ENCODE peak calls at places on chromosome 18, in four cellular contexts. H is progenitor cell of endocrine pancreas, P is GM06990, B is cardiac muscle cell. N is an unnamed sample.

GRCh38 chr18:3062798-3063563 is 50.0 kb upstream of the LPIN2 start:
- DNase-seq in H (no peak), P (no peak), B (peak), N (no peak)

GRCh38 chr18:46425511-46425910 is 231.5 kb downstream of the LOXHD1 start:
- DNase-seq in H (no peak), P (no peak), B (no peak), N (no peak)

GRCh38 chr18:48792141-48792540 is 158.6 kb downstream of the SMAD7 start:
- DNase-seq in H (no peak), P (no peak), B (no peak), N (peak)

GRCh38 chr18:33560686-33561370 is 17.2 kb upstream of the ASXL3 start:
- DNase-seq in H (no peak), P (no peak), B (peak), N (no peak)

GRCh38 chr18:26963292-26963691 is 97.8 kb upstream of the AQP4 start:
- DNase-seq in H (no peak), P (no peak), B (peak), N (no peak)

GRCh38 chr18:59484796-59485328 is 125.8 kb upstream of the LMAN1 start:
- DNase-seq in H (no peak), P (no peak), B (peak), N (no peak)

GRCh38 chr18:48659188-48660009 is 120.6 kb downstream of the CTIF start:
- DNase-seq in H (no peak), P (no peak), B (no peak), N (no peak)

GRCh38 chr18:62183578-62184195 is 3.2 kb downstream of the PIGN start:
- DNase-seq in H (no peak), P (no peak), B (peak), N (no peak)

GRCh38 chr18:49915352-49915751 is 102.0 kb upstream of the ACAA2 start:
- DNase-seq in H (no peak), P (no peak), B (no peak), N (no peak)

GRCh38 chr18:57925706-57926105 is 118.3 kb upstream of the NEDD4L start:
- DNase-seq in H (no peak), P (no peak), B (peak), N (no peak)

GRCh38 chr18:38545071-38545470 is 979.5 kb upstream of the CELF4 start:
- DNase-seq in H (no peak), P (no peak), B (peak), N (no peak)

GRCh38 chr18:79375441-79375840 is 20.3 kb upstream of the NFATC1 start:
- DNase-seq in H (no peak), P (no peak), B (no peak), N (no peak)

GRCh38 chr18:74496508-74497307 is 545 bp downstream of the CNDP2 start:
- DNase-seq in H (peak), P (no peak), B (peak), N (no peak)
- TF ChIP-seq CTCF in H (peak), P (peak), B (peak), N (no peak)

DNA sequence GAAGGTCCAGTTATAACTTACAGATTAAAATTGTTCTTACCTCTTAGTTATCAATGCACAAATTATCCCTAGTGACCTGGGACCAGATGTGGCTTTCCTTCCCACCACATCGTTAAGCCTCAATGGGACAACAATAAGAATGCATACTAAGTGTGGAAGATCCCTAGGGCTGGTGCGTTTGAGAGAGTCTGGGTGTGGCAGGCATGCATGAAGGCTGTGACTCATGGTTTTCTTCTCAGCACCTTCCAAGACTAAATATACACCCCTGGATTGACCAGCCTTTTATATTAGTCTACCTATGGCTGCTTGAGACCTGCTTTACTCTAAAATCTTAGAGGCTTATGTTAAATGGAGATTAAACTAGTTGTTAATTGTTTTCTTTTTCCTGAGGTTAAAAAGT is 261.7 kb upstream of the SLC14A2 start:
- DNase-seq in H (no peak), P (no peak), B (no peak), N (no peak)
- TF ChIP-seq CTCF in H (no peak), P (no peak), B (no peak), N (no peak)

GRCh38 chr18:8426401-8426800 is 182.8 kb upstream of the RAB12 start:
- DNase-seq in H (no peak), P (no peak), B (no peak), N (no peak)
- TF ChIP-seq CTCF in H (peak), P (peak), B (peak), N (no peak)

GRCh38 chr18:75728621-75729020 is 301.1 kb upstream of the SMIM21 start:
- DNase-seq in H (no peak), P (no peak), B (no peak), N (no peak)

GRCh38 chr18:75730249-75730648 is 302.7 kb upstream of the SMIM21 start:
- DNase-seq in H (no peak), P (no peak), B (no peak), N (no peak)

DNA sequence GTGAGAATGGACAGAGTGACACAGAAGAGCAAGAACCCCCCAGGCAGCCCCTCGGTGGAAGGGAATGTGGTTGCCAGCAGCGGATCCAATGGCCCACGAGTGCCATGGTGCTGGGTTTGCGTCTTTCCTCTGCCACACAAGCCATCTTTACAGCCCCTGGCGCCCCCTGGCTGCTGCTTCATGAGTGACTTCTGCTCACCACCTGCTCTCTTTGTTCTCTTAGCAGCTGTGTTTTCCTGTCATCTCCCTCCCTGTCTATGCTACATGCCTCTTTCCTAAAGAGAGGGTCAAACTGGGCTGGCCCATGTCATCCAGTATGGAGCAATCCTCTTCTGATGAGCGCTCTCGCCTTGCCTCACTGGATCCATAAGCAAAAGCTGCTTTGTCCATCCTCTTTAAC is 300.0 kb upstream of the SMIM21 start:
- DNase-seq in H (peak), P (no peak), B (peak), N (no peak)
- TF ChIP-seq CTCF in H (peak), P (peak), B (peak), N (peak)

DNA sequence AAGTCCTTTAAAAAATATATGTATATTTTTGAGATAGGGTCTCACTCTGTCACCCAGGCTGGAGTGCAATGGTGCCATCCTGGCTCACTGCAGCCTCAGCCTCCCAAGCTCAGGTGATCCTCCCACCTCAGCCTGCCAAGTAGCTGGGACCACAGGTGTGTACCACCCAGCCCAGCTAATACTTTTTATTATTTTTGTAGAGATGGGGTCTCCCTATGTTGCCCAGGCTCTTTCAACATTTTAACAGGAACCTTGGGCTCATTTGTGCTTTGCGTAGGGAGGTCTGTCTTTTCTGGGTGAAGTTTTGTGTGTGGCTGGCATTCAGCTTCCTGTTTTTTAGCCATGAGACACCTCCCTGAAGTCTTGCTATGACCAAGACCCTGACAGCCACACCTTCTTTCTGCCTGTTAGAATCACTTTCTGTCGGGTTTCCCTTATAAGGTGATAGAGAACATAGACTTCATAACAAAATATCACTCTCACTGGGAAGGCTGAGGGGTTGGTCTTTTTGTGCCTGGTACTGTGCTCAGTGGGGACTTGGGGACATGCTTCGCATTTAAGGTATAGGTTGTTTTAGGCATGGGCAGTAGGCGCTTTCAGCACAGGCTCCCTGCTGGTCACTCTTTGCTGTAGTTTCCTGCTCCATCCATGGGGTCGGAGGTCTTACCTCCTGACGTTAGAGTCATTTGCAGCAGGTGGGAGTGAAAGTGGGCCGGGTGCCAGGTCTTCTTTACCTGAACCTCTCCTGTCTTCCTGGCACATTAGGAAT is 3.4 kb downstream of the RAB31 start:
- DNase-seq in H (no peak), P (peak), B (no peak), N (no peak)
- TF ChIP-seq CTCF in H (no peak), P (no peak), B (no peak), N (no peak)

GRCh38 chr18:1483386-1483785 is 578.7 kb downstream of the ADCYAP1 start:
- DNase-seq in H (no peak), P (no peak), B (peak), N (no peak)

GRCh38 chr18:1487457-1487856 is 582.8 kb downstream of the ADCYAP1 start:
- DNase-seq in H (no peak), P (no peak), B (no peak), N (no peak)

GRCh38 chr18:1488957-1489356 is 584.3 kb downstream of the ADCYAP1 start:
- DNase-seq in H (no peak), P (no peak), B (no peak), N (no peak)

DNA sequence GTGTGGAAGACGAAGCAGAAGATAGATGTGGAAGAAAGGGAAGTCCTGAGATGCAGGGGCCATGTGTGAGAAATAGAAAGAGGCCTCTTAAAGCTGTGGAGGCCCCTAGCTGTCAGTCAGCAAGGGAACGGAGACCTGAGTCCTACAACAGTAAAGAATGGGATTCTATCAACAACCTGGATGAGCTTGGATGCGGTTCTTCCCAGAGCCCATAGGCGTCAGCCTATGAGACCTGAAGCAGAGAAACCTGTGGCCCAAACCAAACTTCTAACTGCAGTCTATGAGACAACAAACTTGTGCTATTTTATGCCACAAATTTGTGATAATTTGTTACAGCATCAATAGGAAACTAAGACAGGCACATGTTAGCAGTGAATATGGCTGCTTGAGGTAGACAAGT is 583.7 kb downstream of the ADCYAP1 start:
- DNase-seq in H (no peak), P (no peak), B (no peak), N (no peak)
- TF ChIP-seq CTCF in H (no peak), P (no peak), B (no peak), N (no peak)

DNA sequence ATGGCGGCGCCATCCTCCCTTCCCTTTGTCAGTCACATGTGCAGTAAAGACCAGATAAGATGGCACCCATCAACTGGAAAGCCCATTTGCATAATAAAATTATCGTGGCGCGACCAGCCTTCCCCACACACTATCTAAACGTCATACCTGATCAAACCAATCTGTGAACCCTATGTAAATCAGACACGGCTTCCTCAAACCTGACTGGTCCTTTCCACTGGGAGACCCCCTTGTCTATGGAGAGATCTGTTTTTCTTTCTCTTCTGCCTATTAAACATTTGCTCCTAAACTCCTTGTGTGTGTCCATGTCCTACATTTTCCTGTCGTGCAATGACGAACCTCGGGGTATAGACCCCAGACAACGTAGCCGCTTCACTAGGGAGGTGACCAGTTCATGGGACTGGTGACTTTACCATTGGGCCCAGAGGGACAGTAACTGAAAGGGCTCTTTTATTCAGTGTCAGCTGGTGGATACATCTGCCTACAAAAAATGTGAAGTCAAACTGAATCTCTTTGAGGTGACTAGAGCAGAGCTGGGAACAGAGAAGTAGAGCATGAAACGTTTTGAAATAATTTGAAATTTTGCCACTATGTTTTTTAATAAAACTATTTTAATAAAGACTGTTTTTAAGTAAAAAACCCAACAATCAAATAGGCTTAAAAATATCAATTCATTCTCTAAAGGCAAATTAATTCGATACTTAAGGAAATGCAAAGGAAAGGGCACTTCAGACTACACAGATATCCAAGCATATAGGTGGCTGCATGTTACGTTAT is 87.5 kb downstream of the SOCS6 start:
- DNase-seq in H (no peak), P (no peak), B (no peak), N (no peak)
- TF ChIP-seq CTCF in H (no peak), P (no peak), B (no peak), N (no peak)

DNA sequence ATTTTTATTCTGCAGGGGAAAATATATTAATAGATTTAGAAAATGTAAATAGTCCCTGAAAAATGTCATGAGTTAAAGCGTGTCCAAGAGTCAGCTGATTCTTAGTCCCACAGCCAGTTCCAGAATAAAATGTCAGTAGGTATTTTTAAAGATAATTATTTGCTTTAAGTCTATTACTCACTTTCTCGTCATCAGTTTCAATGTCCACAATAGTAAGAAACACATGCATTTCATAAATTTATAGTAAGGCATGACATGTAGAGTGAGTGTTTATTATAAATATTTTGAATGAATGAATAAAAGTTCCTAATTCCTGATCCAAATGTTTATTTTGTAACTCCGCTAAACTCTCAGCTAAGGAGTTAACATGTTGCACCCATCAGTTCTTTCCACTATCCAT is 1044.0 kb upstream of the PIK3C3 start:
- DNase-seq in H (no peak), P (no peak), B (no peak), N (no peak)
- TF ChIP-seq CTCF in H (no peak), P (no peak), B (no peak), N (no peak)

GRCh38 chr18:23617412-23618009 is 31.2 kb upstream of the NPC1 start:
- DNase-seq in H (no peak), P (peak), B (no peak), N (no peak)

GRCh38 chr18:23619388-23619873 is 33.1 kb upstream of the NPC1 start:
- DNase-seq in H (peak), P (peak), B (peak), N (no peak)

GRCh38 chr18:23616258-23616657 is 30.0 kb upstream of the NPC1 start:
- DNase-seq in H (no peak), P (no peak), B (no peak), N (no peak)

GRCh38 chr18:23614891-23615290 is 28.6 kb upstream of the NPC1 start:
- DNase-seq in H (no peak), P (no peak), B (no peak), N (no peak)

GRCh38 chr18:23618862-23619387 is 32.6 kb upstream of the NPC1 start:
- DNase-seq in H (peak), P (peak), B (peak), N (no peak)
- TF ChIP-seq CTCF in H (peak), P (peak), B (peak), N (no peak)

N was measured in RWPE2.